ENCODE peak calls at places on chromosomes 6 and 20, in four cellular contexts. A is WERI-Rb-1; K is prostate gland; S is CD8-positive, alpha-beta memory T cell. F is an unnamed sample.

GRCh38 chr6:118709859-118710350 is 58.5 kb upstream of the CEP85L start:
- DNase-seq in K (no peak), S (peak; percentile 84), A (no peak), F (peak; percentile 73)

GRCh38 chr20:48831702-48832422 is 4.1 kb upstream of the PREX1 start:
- DNase-seq in A (peak; percentile 47), S (no peak), K (no peak), F (no peak)

GRCh38 chr6:159098636-159099106 is 53.9 kb upstream of the TAGAP start:
- DNase-seq in S (peak; percentile 82), A (no peak), K (no peak), F (peak; percentile 64)

GRCh38 chr6:54173084-54173483 is 61.8 kb downstream of the MLIP start:
- DNase-seq in K (no peak), A (no peak), S (no peak), F (no peak)

GRCh38 chr20:17624551-17625245 is 54.8 kb downstream of the DSTN start:
- DNase-seq in S (no peak), A (peak; percentile 65), K (no peak), F (no peak)

GRCh38 chr6:155033021-155033801 is 38.1 kb downstream of the TIAM2 start:
- DNase-seq in S (no peak), A (no peak), K (no peak), F (no peak)

GRCh38 chr6:151213352-151213751 is 26.4 kb upstream of the AKAP12 start:
- DNase-seq in K (no peak), A (no peak), S (no peak), F (no peak)

GRCh38 chr6:150857906-150858365 is 7.6 kb upstream of the MTHFD1L start:
- DNase-seq in S (no peak), K (no peak), A (no peak), F (no peak)

GRCh38 chr6:81614292-81614691 is 138.2 kb downstream of the TENT5A start:
- DNase-seq in S (no peak), A (no peak), K (no peak), F (no peak)

GRCh38 chr6:35489066-35489465 is 7.8 kb downstream of the TEAD3 start:
- DNase-seq in K (no peak), A (no peak), S (no peak), F (no peak)

GRCh38 chr6:35490821-35491557 is 5.9 kb downstream of the TEAD3 start:
- DNase-seq in K (no peak), A (peak; percentile 66), S (no peak), F (no peak)

GRCh38 chr6:35491558-35492541 is 5.0 kb downstream of the TEAD3 start:
- DNase-seq in A (no peak), S (no peak), K (no peak), F (no peak)

GRCh38 chr6:35488517-35488862 is 8.4 kb downstream of the TEAD3 start:
- DNase-seq in K (no peak), S (no peak), A (peak; percentile 56), F (no peak)

DNA sequence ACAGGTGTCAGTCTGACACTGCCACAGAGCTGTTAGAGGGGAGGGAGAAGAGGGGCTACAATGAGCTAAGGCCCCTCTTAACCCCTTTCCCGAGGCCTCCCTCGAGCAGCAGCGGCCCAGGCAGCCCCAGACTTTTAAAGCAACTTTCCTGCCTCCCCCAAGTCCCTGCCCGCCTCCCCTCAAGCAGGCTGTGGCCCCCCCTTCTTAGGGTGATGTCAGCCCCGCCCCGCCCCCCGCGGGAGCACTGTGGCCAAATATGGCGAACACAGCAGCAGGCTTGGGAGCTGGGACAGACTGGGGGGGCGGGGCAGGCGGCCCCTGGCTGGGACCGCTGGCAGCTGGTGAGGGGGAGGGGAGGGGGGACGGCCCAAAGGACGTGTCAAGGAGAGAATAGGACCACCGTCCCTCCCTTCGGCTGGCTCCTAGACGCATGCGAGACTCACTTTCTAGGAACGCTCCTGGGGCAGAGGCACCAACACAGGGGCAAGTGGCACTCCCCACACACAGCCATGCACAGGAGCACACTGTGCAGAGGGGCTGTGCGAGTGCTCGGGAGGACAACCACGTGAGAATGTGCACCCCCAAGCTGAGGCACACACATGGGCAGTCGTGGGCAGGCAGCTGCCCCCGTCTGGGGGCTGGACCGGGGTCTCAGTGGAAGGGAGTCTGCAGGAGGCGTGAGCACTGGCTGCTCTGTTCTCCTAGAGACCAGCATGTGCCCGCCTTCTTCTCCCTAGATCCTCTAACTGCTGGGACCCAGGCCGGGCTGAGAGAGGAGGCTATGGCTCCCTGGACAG is 6.7 kb downstream of the TEAD3 start:
- DNase-seq in K (peak; percentile 75), A (peak; percentile 100), S (no peak), F (no peak)
- H3K4me3 ChIP-seq in K (peak overlapping the region; percentile 4), A (peak overlapping the region; percentile 45), S (no peak overlapping the region), F (no peak overlapping the region)

GRCh38 chr6:149074832-149075258 is 242.7 kb upstream of the TAB2 start:
- DNase-seq in K (no peak), S (no peak), A (no peak), F (no peak)
- H3K4me3 ChIP-seq in K (no peak overlapping the region), S (no peak overlapping the region), A (no peak overlapping the region), F (no peak overlapping the region)

GRCh38 chr20:45372646-45373352 is 5.3 kb downstream of the TP53TG5 start:
- DNase-seq in S (no peak), A (no peak), K (no peak), F (no peak)

GRCh38 chr20:45373353-45374100 is 4.6 kb downstream of the TP53TG5 start:
- DNase-seq in A (peak; percentile 89), K (peak; percentile 74), S (peak; percentile 85), F (peak; percentile 74)

GRCh38 chr20:45372241-45372640 is 5.9 kb downstream of the TP53TG5 start:
- DNase-seq in K (no peak), S (no peak), A (no peak), F (no peak)

GRCh38 chr20:45374966-45375365 is 3.2 kb downstream of the TP53TG5 start:
- DNase-seq in A (no peak), S (no peak), K (no peak), F (no peak)

GRCh38 chr20:45374101-45374467 is 4.0 kb downstream of the TP53TG5 start:
- DNase-seq in A (no peak), S (no peak), K (no peak), F (no peak)
- H3K4me3 ChIP-seq in A (no peak overlapping the region), S (no peak overlapping the region), K (peak overlapping the region; percentile 33), F (no peak overlapping the region)

GRCh38 chr6:113968472-113968871 is 2.5 kb downstream of the HDAC2 start:
- DNase-seq in A (no peak), K (no peak), S (no peak), F (no peak)
- H3K4me3 ChIP-seq in A (peak overlapping the region; percentile 99), K (no peak overlapping the region), S (no peak overlapping the region), F (no peak overlapping the region)

DNA sequence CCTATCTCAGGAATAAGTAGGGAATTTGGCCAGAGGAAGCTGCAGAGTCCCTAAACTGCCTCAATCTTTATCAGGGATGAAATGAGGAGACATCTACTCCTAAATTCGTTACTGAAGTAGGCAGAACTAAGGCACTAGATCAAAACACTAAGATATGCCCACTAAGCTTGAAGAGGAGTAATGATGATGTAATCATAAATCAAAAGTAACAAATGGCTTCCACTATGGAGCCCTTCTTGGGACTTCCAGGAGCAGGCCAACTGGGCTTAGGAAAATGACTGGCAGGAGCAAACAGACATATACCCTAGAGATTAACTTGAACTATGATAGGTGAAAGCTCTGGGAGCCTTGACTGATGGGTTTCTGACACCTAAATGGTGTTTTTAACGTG is 15.4 kb downstream of the ZSCAN12 start:
- DNase-seq in A (no peak), S (no peak), K (no peak), F (no peak)
- H3K4me3 ChIP-seq in A (no peak overlapping the region), S (no peak overlapping the region), K (no peak overlapping the region), F (no peak overlapping the region)

GRCh38 chr6:67361264-67361663 is 1273.8 kb upstream of the ADGRB3 start:
- DNase-seq in S (no peak), K (no peak), A (no peak), F (no peak)
- H3K4me3 ChIP-seq in S (no peak overlapping the region), K (no peak overlapping the region), A (no peak overlapping the region), F (no peak overlapping the region)

DNA sequence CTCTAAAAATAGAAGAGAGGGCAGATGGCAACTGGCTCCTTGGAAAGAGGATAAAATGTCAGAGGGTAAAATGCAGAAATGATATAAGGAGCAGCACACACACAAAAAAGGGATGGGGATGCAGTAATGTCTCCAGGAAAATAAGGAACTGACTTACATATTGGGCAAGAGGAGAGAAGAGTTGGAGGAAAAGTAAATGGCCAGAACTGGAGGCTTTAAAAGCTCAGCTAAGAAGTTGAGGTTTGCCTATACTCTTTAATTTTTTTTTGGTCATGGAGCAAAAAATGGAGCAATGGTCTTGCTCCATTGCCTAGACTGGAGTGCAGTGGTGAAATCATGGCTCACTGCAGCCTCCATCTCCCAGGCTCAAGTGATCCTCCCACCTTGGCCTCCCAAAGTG is 93.6 kb downstream of the SULF2 start:
- DNase-seq in S (no peak), A (no peak), K (no peak), F (no peak)
- H3K4me3 ChIP-seq in S (no peak overlapping the region), A (no peak overlapping the region), K (no peak overlapping the region), F (no peak overlapping the region)

GRCh38 chr20:34037121-34037520 is 43.4 kb downstream of the RALY start:
- DNase-seq in A (no peak), K (no peak), S (peak; percentile 39), F (no peak)

GRCh38 chr20:34040300-34041015 is 46.7 kb downstream of the RALY start:
- DNase-seq in A (no peak), K (no peak), S (no peak), F (no peak)

GRCh38 chr20:34042286-34042685 is 48.6 kb downstream of the RALY start:
- DNase-seq in K (no peak), S (peak; percentile 23), A (no peak), F (no peak)

GRCh38 chr20:34033903-34034302 is 40.2 kb downstream of the RALY start:
- DNase-seq in A (no peak), K (no peak), S (no peak), F (no peak)

GRCh38 chr20:34037767-34038166 is 44.1 kb downstream of the RALY start:
- DNase-seq in K (no peak), S (no peak), A (no peak), F (no peak)
- H3K4me3 ChIP-seq in K (no peak overlapping the region), S (no peak overlapping the region), A (no peak overlapping the region), F (no peak overlapping the region)

GRCh38 chr6:144660545-144660944 is 375.4 kb downstream of the UTRN start:
- DNase-seq in A (no peak), S (no peak), K (no peak), F (no peak)
- H3K4me3 ChIP-seq in A (no peak overlapping the region), S (no peak overlapping the region), K (no peak overlapping the region), F (no peak overlapping the region)

DNA sequence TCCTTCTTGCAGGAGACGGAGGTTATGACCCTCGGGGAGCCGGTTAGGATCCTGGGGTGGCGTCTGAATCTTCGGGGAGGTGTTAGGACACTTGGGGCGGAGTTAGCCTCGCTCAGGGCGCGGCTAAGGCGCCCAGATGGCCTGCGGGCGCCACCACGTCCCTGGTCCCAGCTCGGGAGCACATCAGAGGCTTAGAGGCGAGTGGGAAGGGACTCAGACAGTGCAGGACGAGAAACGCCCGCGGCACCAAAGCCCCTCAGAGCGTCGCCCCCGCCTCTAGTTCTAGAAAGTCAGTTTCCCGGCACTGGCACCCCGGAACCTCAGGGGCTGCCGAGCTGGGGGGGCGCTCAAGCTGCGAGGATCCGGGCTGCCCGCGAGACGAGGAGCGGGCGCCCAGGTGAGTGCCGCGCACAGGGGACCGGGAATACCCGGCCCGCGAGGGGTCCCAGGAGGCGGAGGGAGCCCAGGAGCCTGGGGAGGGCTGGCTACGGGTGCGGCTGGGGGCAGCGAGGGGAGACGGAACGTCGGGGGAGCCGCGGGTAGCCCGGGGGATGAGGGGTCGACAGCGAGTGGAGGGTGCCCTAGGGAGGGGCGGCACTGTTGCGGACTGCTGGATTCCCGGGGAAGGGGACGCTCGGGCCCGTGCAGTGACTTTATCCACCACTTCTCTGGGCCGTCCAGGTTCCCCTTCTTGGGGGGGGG is at the start of gene HCK:
- DNase-seq in K (no peak), S (no peak), A (no peak), F (peak; percentile 62)
- H3K4me3 ChIP-seq in K (peak within 1 kb of the TSS; percentile 21), S (no peak within 1 kb of the TSS), A (no peak within 1 kb of the TSS), F (peak within 1 kb of the TSS; percentile 71)